ENCODE peak calls at places on chromosomes 12 and 14, in nine cellular contexts. One of them, this sample, is unnamed.

GRCh38 chr12:93883436-93884154 is 206.4 kb downstream of the CRADD start:
- DNase-seq in hypothalamus: no peak
- DNase-seq in foreskin fibroblast: peak
- DNase-seq in cardiac fibroblast: peak
- DNase-seq in stimulated activated effector memory CD8-positive, alpha-beta T cell treated with anti-CD3 and anti-CD28 coated beads, Interleukin-12 subunit alpha, Interleukin-12 subunit beta, amount 100 ng/mL, for 72 hours: no peak
- DNase-seq in GM04504: peak
- DNase-seq in HepG2: no peak
- DNase-seq in stimulated activated CD8-positive, alpha-beta memory T cell treated with anti-CD3 and anti-CD28 coated beads, Interleukin-12 subunit alpha, Interleukin-12 subunit beta, amount 100 ng/mL, for 4 hours: no peak
- DNase-seq in dermis microvascular lymphatic vessel endothelial cell: no peak
- DNase-seq in this sample: peak

GRCh38 chr12:108523365-108523764 is 8.3 kb downstream of the FICD start:
- DNase-seq in hypothalamus: no peak
- DNase-seq in foreskin fibroblast: no peak
- DNase-seq in cardiac fibroblast: no peak
- DNase-seq in stimulated activated effector memory CD8-positive, alpha-beta T cell treated with anti-CD3 and anti-CD28 coated beads, Interleukin-12 subunit alpha, Interleukin-12 subunit beta, amount 100 ng/mL, for 72 hours: no peak
- DNase-seq in GM04504: no peak
- DNase-seq in HepG2: no peak
- DNase-seq in stimulated activated CD8-positive, alpha-beta memory T cell treated with anti-CD3 and anti-CD28 coated beads, Interleukin-12 subunit alpha, Interleukin-12 subunit beta, amount 100 ng/mL, for 4 hours: no peak
- DNase-seq in dermis microvascular lymphatic vessel endothelial cell: no peak
- DNase-seq in this sample: no peak

GRCh38 chr12:131366261-131366871 is 344.5 kb upstream of the SFSWAP start:
- DNase-seq in hypothalamus: no peak
- DNase-seq in foreskin fibroblast: no peak
- DNase-seq in cardiac fibroblast: no peak
- DNase-seq in stimulated activated effector memory CD8-positive, alpha-beta T cell treated with anti-CD3 and anti-CD28 coated beads, Interleukin-12 subunit alpha, Interleukin-12 subunit beta, amount 100 ng/mL, for 72 hours: no peak
- DNase-seq in GM04504: no peak
- DNase-seq in HepG2: peak
- DNase-seq in stimulated activated CD8-positive, alpha-beta memory T cell treated with anti-CD3 and anti-CD28 coated beads, Interleukin-12 subunit alpha, Interleukin-12 subunit beta, amount 100 ng/mL, for 4 hours: no peak
- DNase-seq in dermis microvascular lymphatic vessel endothelial cell: no peak
- DNase-seq in this sample: no peak

GRCh38 chr12:130127909-130128763 is 34.1 kb upstream of the FZD10 start:
- DNase-seq in hypothalamus: peak
- DNase-seq in foreskin fibroblast: peak
- DNase-seq in cardiac fibroblast: no peak
- DNase-seq in stimulated activated effector memory CD8-positive, alpha-beta T cell treated with anti-CD3 and anti-CD28 coated beads, Interleukin-12 subunit alpha, Interleukin-12 subunit beta, amount 100 ng/mL, for 72 hours: no peak
- DNase-seq in GM04504: no peak
- DNase-seq in HepG2: no peak
- DNase-seq in stimulated activated CD8-positive, alpha-beta memory T cell treated with anti-CD3 and anti-CD28 coated beads, Interleukin-12 subunit alpha, Interleukin-12 subunit beta, amount 100 ng/mL, for 4 hours: no peak
- DNase-seq in dermis microvascular lymphatic vessel endothelial cell: peak
- DNase-seq in this sample: no peak

GRCh38 chr12:126567016-126567415 is 1501.8 kb downstream of the AACS start:
- DNase-seq in hypothalamus: no peak
- DNase-seq in foreskin fibroblast: no peak
- DNase-seq in cardiac fibroblast: no peak
- DNase-seq in stimulated activated effector memory CD8-positive, alpha-beta T cell treated with anti-CD3 and anti-CD28 coated beads, Interleukin-12 subunit alpha, Interleukin-12 subunit beta, amount 100 ng/mL, for 72 hours: no peak
- DNase-seq in GM04504: no peak
- DNase-seq in HepG2: no peak
- DNase-seq in stimulated activated CD8-positive, alpha-beta memory T cell treated with anti-CD3 and anti-CD28 coated beads, Interleukin-12 subunit alpha, Interleukin-12 subunit beta, amount 100 ng/mL, for 4 hours: no peak
- DNase-seq in dermis microvascular lymphatic vessel endothelial cell: no peak
- DNase-seq in this sample: no peak

GRCh38 chr12:125610971-125611370 is 545.7 kb downstream of the AACS start:
- DNase-seq in hypothalamus: no peak
- DNase-seq in foreskin fibroblast: no peak
- DNase-seq in cardiac fibroblast: no peak
- DNase-seq in stimulated activated effector memory CD8-positive, alpha-beta T cell treated with anti-CD3 and anti-CD28 coated beads, Interleukin-12 subunit alpha, Interleukin-12 subunit beta, amount 100 ng/mL, for 72 hours: no peak
- DNase-seq in GM04504: no peak
- DNase-seq in HepG2: no peak
- DNase-seq in stimulated activated CD8-positive, alpha-beta memory T cell treated with anti-CD3 and anti-CD28 coated beads, Interleukin-12 subunit alpha, Interleukin-12 subunit beta, amount 100 ng/mL, for 4 hours: no peak
- DNase-seq in dermis microvascular lymphatic vessel endothelial cell: no peak
- DNase-seq in this sample: no peak

GRCh38 chr12:112303004-112303403 is 79.2 kb downstream of the HECTD4 start:
- DNase-seq in hypothalamus: no peak
- DNase-seq in foreskin fibroblast: peak
- DNase-seq in cardiac fibroblast: peak
- DNase-seq in stimulated activated effector memory CD8-positive, alpha-beta T cell treated with anti-CD3 and anti-CD28 coated beads, Interleukin-12 subunit alpha, Interleukin-12 subunit beta, amount 100 ng/mL, for 72 hours: peak
- DNase-seq in GM04504: peak
- DNase-seq in HepG2: no peak
- DNase-seq in stimulated activated CD8-positive, alpha-beta memory T cell treated with anti-CD3 and anti-CD28 coated beads, Interleukin-12 subunit alpha, Interleukin-12 subunit beta, amount 100 ng/mL, for 4 hours: peak
- DNase-seq in dermis microvascular lymphatic vessel endothelial cell: peak
- DNase-seq in this sample: peak

GRCh38 chr14:94081386-94081820 is 293 bp downstream of the IFI27L1 start:
- DNase-seq in hypothalamus: no peak
- DNase-seq in foreskin fibroblast: no peak
- DNase-seq in cardiac fibroblast: no peak
- DNase-seq in stimulated activated effector memory CD8-positive, alpha-beta T cell treated with anti-CD3 and anti-CD28 coated beads, Interleukin-12 subunit alpha, Interleukin-12 subunit beta, amount 100 ng/mL, for 72 hours: no peak
- DNase-seq in GM04504: no peak
- DNase-seq in HepG2: no peak
- DNase-seq in stimulated activated CD8-positive, alpha-beta memory T cell treated with anti-CD3 and anti-CD28 coated beads, Interleukin-12 subunit alpha, Interleukin-12 subunit beta, amount 100 ng/mL, for 4 hours: no peak
- DNase-seq in dermis microvascular lymphatic vessel endothelial cell: no peak
- DNase-seq in this sample: no peak

GRCh38 chr12:84277986-84278385 is 634.6 kb downstream of the SLC6A15 start:
- DNase-seq in hypothalamus: no peak
- DNase-seq in foreskin fibroblast: no peak
- DNase-seq in cardiac fibroblast: no peak
- DNase-seq in stimulated activated effector memory CD8-positive, alpha-beta T cell treated with anti-CD3 and anti-CD28 coated beads, Interleukin-12 subunit alpha, Interleukin-12 subunit beta, amount 100 ng/mL, for 72 hours: no peak
- DNase-seq in GM04504: no peak
- DNase-seq in HepG2: no peak
- DNase-seq in stimulated activated CD8-positive, alpha-beta memory T cell treated with anti-CD3 and anti-CD28 coated beads, Interleukin-12 subunit alpha, Interleukin-12 subunit beta, amount 100 ng/mL, for 4 hours: no peak
- DNase-seq in dermis microvascular lymphatic vessel endothelial cell: no peak
- DNase-seq in this sample: no peak

This sample was measured in hepatic stellate cell.